ENCODE peak calls at places on chromosomes 3 and 15, in ten cellular contexts. One of them, this sample, is unnamed.

GRCh38 chr3:156298938-156299337 is 178.6 kb downstream of the KCNAB1 start:
- DNase-seq in WTC11: no peak
- DNase-seq in heart right ventricle: peak; percentile 48
- DNase-seq in GM06990: no peak
- DNase-seq in type B pancreatic cell: no peak
- DNase-seq in cardiac muscle cell: no peak
- DNase-seq in HFFc6: no peak
- DNase-seq in GM20000: no peak
- DNase-seq in endothelial cell: no peak
- DNase-seq in left ventricle myocardium inferior: peak; percentile 52
- DNase-seq in this sample: no peak

GRCh38 chr15:101489236-101489632 is 273 bp downstream of the PCSK6 start:
- DNase-seq in WTC11: peak; percentile 57
- DNase-seq in heart right ventricle: peak; percentile 57
- DNase-seq in GM06990: no peak
- DNase-seq in type B pancreatic cell: no peak
- DNase-seq in cardiac muscle cell: peak; percentile 50
- DNase-seq in HFFc6: no peak
- DNase-seq in GM20000: peak; percentile 84
- DNase-seq in endothelial cell: peak; percentile 44
- DNase-seq in left ventricle myocardium inferior: peak; percentile 60
- DNase-seq in this sample: peak; percentile 82

GRCh38 chr3:58691997-58692396 is 25.4 kb upstream of the FAM3D start:
- DNase-seq in WTC11: no peak
- DNase-seq in heart right ventricle: no peak
- DNase-seq in GM06990: no peak
- DNase-seq in type B pancreatic cell: no peak
- DNase-seq in cardiac muscle cell: peak; percentile 3
- DNase-seq in HFFc6: no peak
- DNase-seq in GM20000: no peak
- DNase-seq in endothelial cell: peak; percentile 21
- DNase-seq in left ventricle myocardium inferior: no peak
- DNase-seq in this sample: no peak

GRCh38 chr3:58210761-58211477 is at the start of gene DNASE1L3:
- DNase-seq in WTC11: no peak
- DNase-seq in heart right ventricle: no peak
- DNase-seq in GM06990: no peak
- DNase-seq in type B pancreatic cell: no peak
- DNase-seq in cardiac muscle cell: peak; percentile 54
- DNase-seq in HFFc6: no peak
- DNase-seq in GM20000: no peak
- DNase-seq in endothelial cell: no peak
- DNase-seq in left ventricle myocardium inferior: no peak
- DNase-seq in this sample: no peak

GRCh38 chr3:4978966-4979400 is 254 bp upstream of the BHLHE40 start:
- DNase-seq in WTC11: peak; percentile 67
- DNase-seq in heart right ventricle: peak; percentile 91
- DNase-seq in GM06990: peak; percentile 93
- DNase-seq in type B pancreatic cell: no peak
- DNase-seq in cardiac muscle cell: peak; percentile 99
- DNase-seq in HFFc6: peak; percentile 95
- DNase-seq in GM20000: peak; percentile 91
- DNase-seq in endothelial cell: peak; percentile 77
- DNase-seq in left ventricle myocardium inferior: peak; percentile 96
- DNase-seq in this sample: peak; percentile 96

GRCh38 chr3:195176776-195177175 is 94.2 kb downstream of the XXYLT1 start:
- DNase-seq in WTC11: no peak
- DNase-seq in heart right ventricle: no peak
- DNase-seq in GM06990: no peak
- DNase-seq in type B pancreatic cell: no peak
- DNase-seq in cardiac muscle cell: no peak
- DNase-seq in HFFc6: no peak
- DNase-seq in GM20000: no peak
- DNase-seq in endothelial cell: no peak
- DNase-seq in left ventricle myocardium inferior: no peak
- DNase-seq in this sample: no peak

GRCh38 chr3:53150247-53151085 is 10.5 kb upstream of the PRKCD start:
- DNase-seq in WTC11: no peak
- DNase-seq in heart right ventricle: no peak
- DNase-seq in GM06990: no peak
- DNase-seq in type B pancreatic cell: no peak
- DNase-seq in cardiac muscle cell: no peak
- DNase-seq in HFFc6: peak; percentile 35
- DNase-seq in GM20000: no peak
- DNase-seq in endothelial cell: no peak
- DNase-seq in left ventricle myocardium inferior: no peak
- DNase-seq in this sample: no peak

GRCh38 chr3:185330238-185330637 is 32.7 kb upstream of the MAP3K13 start:
- DNase-seq in WTC11: no peak
- DNase-seq in heart right ventricle: no peak
- DNase-seq in GM06990: no peak
- DNase-seq in type B pancreatic cell: no peak
- DNase-seq in cardiac muscle cell: no peak
- DNase-seq in HFFc6: no peak
- DNase-seq in GM20000: no peak
- DNase-seq in endothelial cell: no peak
- DNase-seq in left ventricle myocardium inferior: no peak
- DNase-seq in this sample: no peak

GRCh38 chr3:32147935-32148334 is 41.5 kb downstream of the GPD1L start:
- DNase-seq in WTC11: no peak
- DNase-seq in heart right ventricle: no peak
- DNase-seq in GM06990: no peak
- DNase-seq in type B pancreatic cell: no peak
- DNase-seq in cardiac muscle cell: no peak
- DNase-seq in HFFc6: no peak
- DNase-seq in GM20000: no peak
- DNase-seq in endothelial cell: no peak
- DNase-seq in left ventricle myocardium inferior: no peak
- DNase-seq in this sample: no peak

GRCh38 chr15:79916424-79916823 is 19.6 kb upstream of the MTHFS start:
- DNase-seq in WTC11: no peak
- DNase-seq in heart right ventricle: no peak
- DNase-seq in GM06990: no peak
- DNase-seq in type B pancreatic cell: no peak
- DNase-seq in cardiac muscle cell: no peak
- DNase-seq in HFFc6: no peak
- DNase-seq in GM20000: no peak
- DNase-seq in endothelial cell: no peak
- DNase-seq in left ventricle myocardium inferior: no peak
- DNase-seq in this sample: no peak

GRCh38 chr15:71437404-71437803 is 322.1 kb downstream of the THSD4 start:
- DNase-seq in WTC11: no peak
- DNase-seq in heart right ventricle: no peak
- DNase-seq in GM06990: no peak
- DNase-seq in type B pancreatic cell: no peak
- DNase-seq in cardiac muscle cell: no peak
- DNase-seq in HFFc6: no peak
- DNase-seq in GM20000: no peak
- DNase-seq in endothelial cell: no peak
- DNase-seq in left ventricle myocardium inferior: no peak
- DNase-seq in this sample: no peak

GRCh38 chr3:27357665-27358258 is 11.4 kb downstream of the NEK10 start:
- DNase-seq in WTC11: peak; percentile 61
- DNase-seq in heart right ventricle: no peak
- DNase-seq in GM06990: peak; percentile 11
- DNase-seq in type B pancreatic cell: no peak
- DNase-seq in cardiac muscle cell: peak; percentile 73
- DNase-seq in HFFc6: peak; percentile 53
- DNase-seq in GM20000: peak; percentile 64
- DNase-seq in endothelial cell: peak; percentile 72
- DNase-seq in left ventricle myocardium inferior: no peak
- DNase-seq in this sample: no peak

GRCh38 chr3:174986685-174987084 is 127.6 kb downstream of the NAALADL2 start:
- DNase-seq in WTC11: no peak
- DNase-seq in heart right ventricle: no peak
- DNase-seq in GM06990: no peak
- DNase-seq in type B pancreatic cell: no peak
- DNase-seq in cardiac muscle cell: peak; percentile 34
- DNase-seq in HFFc6: peak; percentile 37
- DNase-seq in GM20000: no peak
- DNase-seq in endothelial cell: no peak
- DNase-seq in left ventricle myocardium inferior: no peak
- DNase-seq in this sample: no peak
- TF ChIP-seq CTCF in WTC11: no peak
- TF ChIP-seq CTCF in heart right ventricle: no peak
- TF ChIP-seq CTCF in GM06990: no peak
- TF ChIP-seq CTCF in type B pancreatic cell: no peak
- TF ChIP-seq CTCF in cardiac muscle cell: no peak
- TF ChIP-seq CTCF in HFFc6: peak; percentile 10
- TF ChIP-seq CTCF in GM20000: no peak
- TF ChIP-seq CTCF in endothelial cell: no peak
- TF ChIP-seq CTCF in left ventricle myocardium inferior: no peak
- TF ChIP-seq CTCF in this sample: peak; percentile 19

DNA sequence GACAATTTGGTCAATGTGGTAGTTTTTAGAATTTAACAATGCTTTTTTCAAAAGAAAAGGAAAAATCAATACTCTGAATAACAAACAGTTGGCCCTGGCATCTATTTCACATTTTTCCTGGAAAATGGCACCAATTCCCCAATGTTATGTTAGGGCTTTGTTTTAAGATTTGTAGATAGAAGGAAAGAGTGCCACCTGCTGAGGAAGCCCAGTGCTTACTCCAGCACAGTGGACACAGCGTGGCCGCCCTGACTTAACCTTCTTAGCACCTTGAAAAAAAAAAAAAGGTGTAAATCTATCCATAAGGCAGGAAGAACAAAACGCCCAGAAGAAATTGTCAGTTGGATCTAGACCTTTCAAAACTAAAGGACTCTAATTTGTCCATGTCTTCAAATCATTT is 110.7 kb upstream of the CNTN4 start:
- DNase-seq in WTC11: no peak
- DNase-seq in heart right ventricle: no peak
- DNase-seq in GM06990: no peak
- DNase-seq in type B pancreatic cell: no peak
- DNase-seq in cardiac muscle cell: no peak
- DNase-seq in HFFc6: no peak
- DNase-seq in GM20000: no peak
- DNase-seq in endothelial cell: no peak
- DNase-seq in left ventricle myocardium inferior: no peak
- DNase-seq in this sample: no peak
- TF ChIP-seq CTCF in WTC11: no peak
- TF ChIP-seq CTCF in heart right ventricle: no peak
- TF ChIP-seq CTCF in GM06990: no peak
- TF ChIP-seq CTCF in type B pancreatic cell: peak; percentile 55
- TF ChIP-seq CTCF in cardiac muscle cell: no peak
- TF ChIP-seq CTCF in HFFc6: no peak
- TF ChIP-seq CTCF in GM20000: no peak
- TF ChIP-seq CTCF in endothelial cell: no peak
- TF ChIP-seq CTCF in left ventricle myocardium inferior: peak; percentile 19
- TF ChIP-seq CTCF in this sample: peak; percentile 53

GRCh38 chr3:100089802-100090668 is 24.3 kb downstream of the FILIP1L start:
- DNase-seq in WTC11: peak; percentile 43
- DNase-seq in heart right ventricle: no peak
- DNase-seq in GM06990: no peak
- DNase-seq in type B pancreatic cell: no peak
- DNase-seq in cardiac muscle cell: peak; percentile 76
- DNase-seq in HFFc6: peak; percentile 72
- DNase-seq in GM20000: peak; percentile 28
- DNase-seq in endothelial cell: peak; percentile 16
- DNase-seq in left ventricle myocardium inferior: no peak
- DNase-seq in this sample: no peak
- TF ChIP-seq CTCF in WTC11: no peak
- TF ChIP-seq CTCF in heart right ventricle: no peak
- TF ChIP-seq CTCF in GM06990: peak; percentile 56
- TF ChIP-seq CTCF in type B pancreatic cell: peak; percentile 73
- TF ChIP-seq CTCF in cardiac muscle cell: peak; percentile 68
- TF ChIP-seq CTCF in HFFc6: peak; percentile 83
- TF ChIP-seq CTCF in GM20000: peak; percentile 20
- TF ChIP-seq CTCF in endothelial cell: peak; percentile 55
- TF ChIP-seq CTCF in left ventricle myocardium inferior: peak; percentile 37
- TF ChIP-seq CTCF in this sample: peak; percentile 50

DNA sequence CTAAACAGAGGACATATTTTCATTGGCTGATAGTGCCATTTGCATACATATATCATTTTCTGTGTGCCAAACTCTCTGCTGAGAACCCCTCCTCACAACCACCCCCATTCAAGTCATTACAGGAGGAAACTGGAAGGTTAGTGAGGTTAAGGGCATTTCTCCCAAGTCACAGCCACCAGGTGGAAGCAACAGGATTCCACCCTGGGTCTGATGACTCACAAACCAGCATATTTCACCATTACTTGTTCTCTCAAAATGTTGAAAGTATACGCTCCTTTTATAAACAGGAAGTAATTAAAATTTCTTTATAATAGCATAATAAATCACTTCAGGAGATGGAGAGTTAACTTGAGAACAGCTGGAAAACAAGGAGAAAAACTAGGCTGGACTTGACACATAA is 398.6 kb upstream of the WNT5A start:
- DNase-seq in WTC11: no peak
- DNase-seq in heart right ventricle: no peak
- DNase-seq in GM06990: no peak
- DNase-seq in type B pancreatic cell: no peak
- DNase-seq in cardiac muscle cell: peak; percentile 2
- DNase-seq in HFFc6: no peak
- DNase-seq in GM20000: no peak
- DNase-seq in endothelial cell: no peak
- DNase-seq in left ventricle myocardium inferior: no peak
- DNase-seq in this sample: no peak
- TF ChIP-seq CTCF in WTC11: no peak
- TF ChIP-seq CTCF in heart right ventricle: no peak
- TF ChIP-seq CTCF in GM06990: no peak
- TF ChIP-seq CTCF in type B pancreatic cell: no peak
- TF ChIP-seq CTCF in cardiac muscle cell: no peak
- TF ChIP-seq CTCF in HFFc6: no peak
- TF ChIP-seq CTCF in GM20000: no peak
- TF ChIP-seq CTCF in endothelial cell: no peak
- TF ChIP-seq CTCF in left ventricle myocardium inferior: no peak
- TF ChIP-seq CTCF in this sample: peak; percentile 15

GRCh38 chr15:35857812-35858211 is 311.8 kb upstream of the DPH6 start:
- DNase-seq in WTC11: no peak
- DNase-seq in heart right ventricle: no peak
- DNase-seq in GM06990: no peak
- DNase-seq in type B pancreatic cell: no peak
- DNase-seq in cardiac muscle cell: peak; percentile 11
- DNase-seq in HFFc6: no peak
- DNase-seq in GM20000: no peak
- DNase-seq in endothelial cell: no peak
- DNase-seq in left ventricle myocardium inferior: no peak
- DNase-seq in this sample: no peak
- TF ChIP-seq CTCF in WTC11: no peak
- TF ChIP-seq CTCF in heart right ventricle: no peak
- TF ChIP-seq CTCF in GM06990: no peak
- TF ChIP-seq CTCF in type B pancreatic cell: no peak
- TF ChIP-seq CTCF in cardiac muscle cell: no peak
- TF ChIP-seq CTCF in HFFc6: no peak
- TF ChIP-seq CTCF in GM20000: no peak
- TF ChIP-seq CTCF in endothelial cell: no peak
- TF ChIP-seq CTCF in left ventricle myocardium inferior: no peak
- TF ChIP-seq CTCF in this sample: no peak